ENCODE peak calls at places on chromosomes 13 and 19, in ten cellular contexts. I is uterus, B is adrenal gland, V is cardiac muscle cell, C is upper lobe of left lung, Q is ovary, H is vagina, W is left ventricle myocardium inferior, L is endothelial cell of umbilical vein, F is testis. T is an unnamed sample. For H3K4me1, the result is how much of the 10 kb centered on the place peaks cover.

GRCh38 chr19:34502582-34503545 is 21.3 kb downstream of the WTIP start:
- DNase-seq in W (peak), F (peak), L (no peak), B (no peak), C (no peak), Q (no peak), H (peak), V (no peak), I (no peak), T (no peak)

GRCh38 chr19:5125797-5126497 is 157.0 kb downstream of the KDM4B start:
- DNase-seq in L (no peak), W (no peak), I (no peak), Q (no peak), H (no peak), B (no peak), V (peak), F (no peak), C (no peak), T (no peak)

GRCh38 chr13:26541678-26542553 is 15.6 kb upstream of the WASF3 start:
- DNase-seq in C (no peak), I (no peak), Q (no peak), V (no peak), F (no peak), W (no peak), L (no peak), B (no peak), H (no peak), T (no peak)

GRCh38 chr13:48400820-48401219 is 12.1 kb downstream of the LPAR6 start:
- DNase-seq in L (peak), B (no peak), W (no peak), H (no peak), Q (no peak), V (no peak), I (no peak), C (no peak), F (no peak), T (no peak)

GRCh38 chr13:28568286-28568685 is 73.4 kb upstream of the FLT1 start:
- DNase-seq in W (peak), L (peak), I (peak), C (peak), B (peak), H (no peak), V (peak), F (peak), Q (no peak), T (peak)

GRCh38 chr13:45370922-45371406 is 30.0 kb upstream of the TPT1 start:
- DNase-seq in V (peak), L (peak), W (peak), B (peak), H (no peak), Q (peak), C (peak), F (peak), I (peak), T (peak)

GRCh38 chr13:112933649-112934048 is 35.4 kb upstream of the MCF2L start:
- DNase-seq in W (no peak), V (no peak), I (no peak), B (no peak), Q (no peak), C (no peak), L (no peak), F (no peak), H (no peak), T (no peak)

GRCh38 chr13:23771966-23772365 is 117.2 kb downstream of the MIPEP start:
- DNase-seq in I (no peak), F (no peak), V (peak), W (no peak), L (no peak), Q (no peak), C (no peak), H (no peak), B (no peak), T (no peak)

GRCh38 chr19:14218615-14219330 is 12.8 kb upstream of the ADGRL1 start:
- DNase-seq in F (no peak), C (no peak), V (no peak), B (no peak), Q (no peak), W (no peak), H (no peak), I (no peak), L (no peak), T (no peak)

GRCh38 chr19:4102339-4103072 is 21.4 kb downstream of the MAP2K2 start:
- DNase-seq in H (no peak), L (no peak), C (no peak), V (no peak), Q (no peak), I (no peak), B (no peak), W (no peak), F (no peak), T (no peak)

GRCh38 chr13:70347947-70348620 is 239.8 kb upstream of the KLHL1 start:
- DNase-seq in F (no peak), C (no peak), W (no peak), Q (no peak), V (no peak), B (no peak), I (no peak), H (no peak), L (no peak), T (no peak)

GRCh38 chr13:42487221-42487620 is 86.7 kb upstream of the TNFSF11 start:
- DNase-seq in V (no peak), B (no peak), W (no peak), H (no peak), L (no peak), I (no peak), F (no peak), Q (no peak), C (no peak), T (no peak)

GRCh38 chr13:50250403-50250802 is 235.2 kb downstream of the KCNRG start:
- DNase-seq in C (peak), F (no peak), V (no peak), H (no peak), B (no peak), L (no peak), W (no peak), Q (no peak), I (no peak), T (no peak)

GRCh38 chr13:34321986-34322385 is 504.0 kb downstream of the RFC3 start:
- DNase-seq in I (no peak), L (no peak), V (no peak), H (no peak), F (no peak), Q (no peak), W (no peak), B (no peak), C (no peak), T (no peak)

GRCh38 chr19:15096223-15096622 is 11.0 kb upstream of the SYDE1 start:
- DNase-seq in W (no peak), V (no peak), H (no peak), F (no peak), Q (no peak), C (no peak), L (no peak), I (no peak), B (no peak), T (no peak)

GRCh38 chr19:3632739-3633558 is 6.4 kb upstream of the CACTIN start:
- DNase-seq in L (no peak), Q (peak), W (no peak), B (no peak), V (no peak), H (no peak), F (peak), I (no peak), C (no peak), T (no peak)

GRCh38 chr13:30466841-30467252 is 1.1 kb upstream of the HMGB1 start:
- DNase-seq in W (no peak), L (no peak), F (no peak), H (peak), C (no peak), B (no peak), V (no peak), I (no peak), Q (no peak), T (no peak)

GRCh38 chr13:33937373-33938087 is 119.6 kb downstream of the RFC3 start:
- DNase-seq in W (no peak), L (peak), V (peak), H (no peak), F (peak), C (no peak), I (no peak), Q (no peak), B (no peak), T (no peak)

GRCh38 chr13:21733475-21734311 is 62.8 kb downstream of the FGF9 start:
- DNase-seq in Q (no peak), H (peak), W (no peak), I (no peak), C (no peak), F (no peak), L (no peak), B (no peak), V (no peak), T (no peak)

GRCh38 chr13:50224534-50224933 is 209.3 kb downstream of the KCNRG start:
- DNase-seq in H (no peak), Q (no peak), W (no peak), B (no peak), I (no peak), V (no peak), C (no peak), F (no peak), L (no peak), T (no peak)

GRCh38 chr13:94798738-94799137 is 86.4 kb upstream of the SOX21 start:
- DNase-seq in C (no peak), Q (no peak), W (no peak), B (no peak), I (no peak), V (no peak), H (no peak), L (no peak), F (no peak), T (no peak)

GRCh38 chr13:105863300-105863699 is 672.2 kb downstream of the EFNB2 start:
- DNase-seq in L (no peak), I (no peak), H (no peak), F (no peak), W (no peak), B (no peak), Q (no peak), C (no peak), V (no peak), T (no peak)

GRCh38 chr13:52003551-52003950 is 7.7 kb downstream of the ATP7B start:
- DNase-seq in C (no peak), W (no peak), Q (no peak), H (no peak), I (no peak), B (no peak), F (no peak), L (no peak), V (no peak), T (no peak)

GRCh38 chr13:48010698-48011097 is 9.6 kb upstream of the SUCLA2 start:
- DNase-seq in B (no peak), L (no peak), I (no peak), V (no peak), H (no peak), F (no peak), C (no peak), Q (no peak), W (no peak), T (no peak)

GRCh38 chr13:106110241-106110855 is 425.1 kb downstream of the EFNB2 start:
- DNase-seq in V (peak), L (no peak), W (no peak), C (no peak), Q (no peak), I (no peak), F (no peak), B (no peak), H (no peak), T (no peak)

GRCh38 chr19:30696514-30696913 is 324.3 kb downstream of the ZNF536 start:
- DNase-seq in C (no peak), V (peak), W (no peak), F (no peak), H (no peak), L (no peak), Q (no peak), B (peak), I (peak), T (no peak)

GRCh38 chr13:59774511-59774911 is 389.2 kb downstream of the DIAPH3 start:
- DNase-seq in F (no peak), B (no peak), H (no peak), I (no peak), V (no peak), W (no peak), L (no peak), Q (no peak), C (no peak), T (no peak)

GRCh38 chr19:14450876-14451275 is 17.8 kb downstream of the PKN1 start:
- DNase-seq in Q (no peak), H (no peak), I (no peak), F (no peak), L (no peak), V (no peak), W (no peak), C (no peak), B (no peak), T (no peak)

GRCh38 chr19:42048992-42049391 is 21.0 kb downstream of the GRIK5 start:
- DNase-seq in Q (no peak), W (no peak), L (no peak), B (no peak), I (no peak), H (no peak), V (no peak), C (no peak), F (no peak), T (no peak)
- H3K4me3 ChIP-seq in Q (no peak), W (no peak), L (no peak), B (peak), I (no peak), H (no peak), V (no peak), C (peak), F (no peak), T (peak)

GRCh38 chr13:31797154-31797775 is 57.9 kb downstream of the RXFP2 start:
- DNase-seq in C (no peak), L (peak), H (no peak), I (no peak), B (no peak), V (peak), F (no peak), Q (no peak), W (no peak), T (no peak)
- TF ChIP-seq CTCF in C (peak), L (peak), H (no peak), I (peak), B (peak), V (peak), F (no peak), Q (no peak), W (peak), T (peak)

GRCh38 chr19:55347442-55348009 is 7.0 kb downstream of the COX6B2 start:
- DNase-seq in C (no peak), F (no peak), V (no peak), Q (no peak), H (no peak), L (no peak), I (no peak), W (no peak), B (no peak), T (no peak)
- H3K4me1 ChIP-seq in C (under half), F (under half), V (under half), Q (under half), H (under half), L (under half), I (under half), W (under half), B (under half), T (under half)

GRCh38 chr19:12847159-12848139 is 9.1 kb downstream of the MAST1 start:
- DNase-seq in C (peak), Q (peak), B (peak), W (peak), I (peak), F (peak), H (no peak), L (peak), V (peak), T (peak)
- H3K4me3 ChIP-seq in C (no peak), Q (no peak), B (peak), W (peak), I (no peak), F (no peak), H (peak), L (no peak), V (no peak), T (peak)

DNA sequence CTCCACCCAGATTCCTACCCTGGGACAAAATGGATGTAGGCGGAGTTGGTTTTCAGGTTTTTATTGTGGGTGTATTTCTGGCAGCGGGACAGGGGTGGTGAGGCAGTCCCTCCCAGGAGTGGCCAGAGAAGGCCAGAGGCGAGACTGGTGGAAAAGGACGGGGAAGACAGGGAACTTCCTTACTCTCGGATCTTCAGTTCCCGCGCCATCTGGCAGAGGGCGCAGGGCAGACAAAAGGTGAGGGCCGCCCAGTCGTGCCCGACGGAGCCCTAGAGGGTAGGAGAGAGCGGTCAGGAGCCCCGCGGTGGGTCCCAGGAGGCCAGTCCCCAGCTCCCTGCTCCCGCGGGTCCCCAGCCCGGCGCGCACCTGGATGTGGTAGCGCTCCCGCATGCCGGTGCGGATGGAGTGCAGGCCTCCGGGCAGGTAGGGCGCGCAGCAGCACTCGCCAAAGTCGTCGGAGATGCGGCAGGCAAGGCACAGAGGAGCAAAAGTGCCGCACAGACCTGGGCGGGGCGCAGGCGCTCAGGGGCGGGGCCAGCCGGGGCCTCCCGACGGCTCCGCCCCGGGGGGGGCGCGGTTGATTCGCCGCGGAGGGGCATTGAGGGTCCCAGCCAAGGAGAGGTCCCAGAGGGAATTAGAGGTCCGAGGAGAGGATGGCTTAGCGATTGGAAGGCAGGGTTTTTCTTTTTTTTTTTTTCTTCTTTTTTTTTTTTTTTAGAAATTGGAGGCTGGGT is 3.0 kb downstream of the CNFN start:
- DNase-seq in B (peak), V (peak), W (peak), F (peak), C (peak), Q (no peak), H (no peak), I (no peak), L (peak), T (peak)
- TF ChIP-seq CTCF in B (peak), V (peak), W (peak), F (no peak), C (peak), Q (no peak), H (no peak), I (no peak), L (peak), T (peak)

GRCh38 chr13:36884235-36884634 is 35.8 kb downstream of the SMAD9 start:
- DNase-seq in B (no peak), C (no peak), I (no peak), F (no peak), H (no peak), Q (no peak), W (no peak), V (no peak), L (no peak), T (no peak)
- H3K4me1 ChIP-seq in B (under half), C (under half), I (under half), F (under half), H (under half), Q (under half), W (under half), V (under half), L (under half), T (under half)

GRCh38 chr13:53001871-53002270 is 26.7 kb upstream of the OLFM4 start:
- DNase-seq in L (no peak), Q (no peak), W (no peak), V (no peak), H (no peak), C (no peak), B (no peak), F (no peak), I (no peak), T (no peak)

GRCh38 chr13:53004605-53005004 is 24.0 kb upstream of the OLFM4 start:
- DNase-seq in W (no peak), I (no peak), Q (no peak), C (no peak), B (no peak), L (no peak), F (no peak), V (no peak), H (peak), T (no peak)

GRCh38 chr13:53007872-53008271 is 20.7 kb upstream of the OLFM4 start:
- DNase-seq in Q (no peak), B (no peak), H (no peak), F (no peak), V (no peak), I (no peak), W (peak), C (peak), L (no peak), T (no peak)

GRCh38 chr13:53001444-53001843 is 27.2 kb upstream of the OLFM4 start:
- DNase-seq in B (no peak), W (no peak), V (no peak), L (no peak), I (no peak), H (no peak), C (no peak), F (no peak), Q (no peak), T (no peak)

GRCh38 chr13:53005631-53006030 is 23.0 kb upstream of the OLFM4 start:
- DNase-seq in F (no peak), H (no peak), V (no peak), Q (no peak), W (no peak), I (no peak), C (no peak), B (no peak), L (no peak), T (no peak)
- H3K4me3 ChIP-seq in F (no peak), H (no peak), V (no peak), Q (no peak), W (no peak), I (no peak), C (no peak), B (no peak), L (no peak), T (no peak)

GRCh38 chr19:50720181-50720920 is 749 bp upstream of the SHANK1 start:
- DNase-seq in F (no peak), B (no peak), C (no peak), H (no peak), Q (peak), V (no peak), L (no peak), W (no peak), I (no peak), T (no peak)

GRCh38 chr19:50721441-50722137 is 1.6 kb upstream of the CLEC11A start:
- DNase-seq in C (no peak), H (no peak), V (no peak), Q (peak), B (peak), I (no peak), F (no peak), L (no peak), W (no peak), T (no peak)

GRCh38 chr19:50719566-50719965 is at the start of gene SHANK1:
- DNase-seq in I (no peak), F (no peak), V (peak), H (no peak), B (no peak), C (no peak), Q (peak), W (no peak), L (no peak), T (no peak)

GRCh38 chr19:50722248-50723013 is 733 bp upstream of the CLEC11A start:
- DNase-seq in Q (peak), V (no peak), H (no peak), I (no peak), B (no peak), F (no peak), L (no peak), C (no peak), W (no peak), T (no peak)

GRCh38 chr19:50720921-50721291 is 1.3 kb upstream of the SHANK1 start:
- DNase-seq in H (no peak), L (no peak), I (no peak), V (no peak), W (no peak), Q (no peak), F (no peak), C (no peak), B (peak), T (no peak)
- TF ChIP-seq CTCF in H (no peak), L (peak), I (no peak), V (peak), W (no peak), Q (no peak), F (no peak), C (no peak), B (no peak), T (no peak)

DNA sequence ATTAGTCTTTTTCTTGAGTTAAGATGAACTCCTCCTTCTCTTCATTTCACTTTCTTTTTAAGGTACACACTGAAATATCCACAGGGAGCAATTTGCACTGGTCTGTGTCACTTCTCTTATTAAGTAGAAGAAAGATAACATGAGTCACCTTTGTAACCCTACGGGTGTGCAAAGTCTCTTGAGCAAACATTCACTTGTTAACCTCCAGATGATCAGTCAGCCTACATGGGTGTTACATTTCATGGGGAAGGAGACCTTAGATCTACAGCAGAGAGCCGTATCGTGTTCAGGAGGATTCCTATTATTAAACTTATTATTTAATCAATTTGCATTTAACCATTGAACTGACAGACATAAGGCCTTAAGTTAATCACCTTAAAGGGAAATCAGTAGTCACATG is 5.1 kb downstream of the ZNF507 start:
- DNase-seq in H (no peak), B (no peak), C (no peak), W (no peak), V (no peak), I (no peak), L (no peak), F (no peak), Q (no peak), T (no peak)
- H3K4me1 ChIP-seq in H (under half), B (under half), C (under half), W (half or more), V (under half), I (under half), L (under half), F (under half), Q (under half), T (under half)

T was measured in lower lobe of right lung.